ENCODE peak calls at places on chromosomes 2 and 18, in four cellular contexts. One of them, this sample, is unnamed.

GRCh38 chr2:107393516-107393915 is 433.2 kb upstream of the RGPD4 start:
- DNase-seq in hepatocyte: no peak
- DNase-seq in GM23248: peak
- DNase-seq in OCI-LY7: no peak
- DNase-seq in this sample: peak

GRCh38 chr2:101474752-101475384 is at the start of gene RFX8:
- DNase-seq in hepatocyte: peak
- DNase-seq in GM23248: peak
- DNase-seq in OCI-LY7: no peak
- DNase-seq in this sample: peak

GRCh38 chr2:205768341-205768740 is 86.0 kb downstream of the NRP2 start:
- DNase-seq in hepatocyte: no peak
- DNase-seq in GM23248: no peak
- DNase-seq in OCI-LY7: no peak
- DNase-seq in this sample: no peak

GRCh38 chr18:51038110-51038509 is 8.1 kb downstream of the SMAD4 start:
- DNase-seq in hepatocyte: peak
- DNase-seq in GM23248: no peak
- DNase-seq in OCI-LY7: no peak
- DNase-seq in this sample: no peak

GRCh38 chr2:175630319-175631246 is 371.5 kb downstream of the LNPK start:
- DNase-seq in hepatocyte: peak
- DNase-seq in GM23248: no peak
- DNase-seq in OCI-LY7: no peak
- DNase-seq in this sample: peak

GRCh38 chr2:209974566-209974965 is 27.9 kb upstream of the RPE start:
- DNase-seq in hepatocyte: no peak
- DNase-seq in GM23248: peak
- DNase-seq in OCI-LY7: no peak
- DNase-seq in this sample: peak

GRCh38 chr2:46497726-46498125 is 18.4 kb downstream of the TMEM247 start:
- DNase-seq in hepatocyte: no peak
- DNase-seq in GM23248: no peak
- DNase-seq in OCI-LY7: no peak
- DNase-seq in this sample: no peak

GRCh38 chr2:197322143-197322542 is 11.6 kb upstream of the ANKRD44 start:
- DNase-seq in hepatocyte: no peak
- DNase-seq in GM23248: no peak
- DNase-seq in OCI-LY7: no peak
- DNase-seq in this sample: no peak

GRCh38 chr2:43609304-43609883 is 13.6 kb upstream of the THADA start:
- DNase-seq in hepatocyte: peak
- DNase-seq in GM23248: peak
- DNase-seq in OCI-LY7: peak
- DNase-seq in this sample: peak

GRCh38 chr2:170255137-170255536 is 77.2 kb downstream of the MYO3B start:
- DNase-seq in hepatocyte: no peak
- DNase-seq in GM23248: no peak
- DNase-seq in OCI-LY7: no peak
- DNase-seq in this sample: no peak

GRCh38 chr2:25246001-25246400 is 77.6 kb upstream of the POMC start:
- DNase-seq in hepatocyte: no peak
- DNase-seq in GM23248: no peak
- DNase-seq in OCI-LY7: no peak
- DNase-seq in this sample: no peak

GRCh38 chr2:238220892-238221521 is 17.5 kb upstream of the ILKAP start:
- DNase-seq in hepatocyte: no peak
- DNase-seq in GM23248: no peak
- DNase-seq in OCI-LY7: no peak
- DNase-seq in this sample: no peak

GRCh38 chr2:126482582-126483464 is 173.1 kb upstream of the GYPC start:
- DNase-seq in hepatocyte: peak
- DNase-seq in GM23248: no peak
- DNase-seq in OCI-LY7: peak
- DNase-seq in this sample: peak

GRCh38 chr18:79898952-79899608 is 52.4 kb downstream of the SLC66A2 start:
- DNase-seq in hepatocyte: no peak
- DNase-seq in GM23248: no peak
- DNase-seq in OCI-LY7: no peak
- DNase-seq in this sample: no peak

GRCh38 chr18:75845413-75845812 is 417.9 kb upstream of the SMIM21 start:
- DNase-seq in hepatocyte: no peak
- DNase-seq in GM23248: no peak
- DNase-seq in OCI-LY7: no peak
- DNase-seq in this sample: no peak

GRCh38 chr2:241560883-241561474 is 2.4 kb downstream of the BOK start:
- DNase-seq in hepatocyte: no peak
- DNase-seq in GM23248: peak
- DNase-seq in OCI-LY7: no peak
- DNase-seq in this sample: no peak

GRCh38 chr2:234003972-234004617 is 46.4 kb upstream of the SPP2 start:
- DNase-seq in hepatocyte: no peak
- DNase-seq in GM23248: peak
- DNase-seq in OCI-LY7: no peak
- DNase-seq in this sample: peak

GRCh38 chr2:72613931-72614330 is 211.9 kb downstream of the EXOC6B start:
- DNase-seq in hepatocyte: no peak
- DNase-seq in GM23248: no peak
- DNase-seq in OCI-LY7: no peak
- DNase-seq in this sample: no peak

GRCh38 chr18:79825913-79826312 is 28.2 kb downstream of the KCNG2 start:
- DNase-seq in hepatocyte: no peak
- DNase-seq in GM23248: no peak
- DNase-seq in OCI-LY7: no peak
- DNase-seq in this sample: no peak

GRCh38 chr2:156537147-156537546 is 101.0 kb downstream of the GPD2 start:
- DNase-seq in hepatocyte: no peak
- DNase-seq in GM23248: peak
- DNase-seq in OCI-LY7: no peak
- DNase-seq in this sample: no peak

GRCh38 chr18:75395137-75395536 is 32.4 kb downstream of the SMIM21 start:
- DNase-seq in hepatocyte: no peak
- DNase-seq in GM23248: no peak
- DNase-seq in OCI-LY7: no peak
- DNase-seq in this sample: no peak

GRCh38 chr2:4715065-4715464 is 977.1 kb upstream of the SOX11 start:
- DNase-seq in hepatocyte: no peak
- DNase-seq in GM23248: no peak
- DNase-seq in OCI-LY7: peak
- DNase-seq in this sample: no peak

GRCh38 chr18:36321636-36322407 is 24.3 kb downstream of the FHOD3 start:
- DNase-seq in hepatocyte: no peak
- DNase-seq in GM23248: peak
- DNase-seq in OCI-LY7: no peak
- DNase-seq in this sample: peak

GRCh38 chr18:31116853-31117595 is 14.8 kb upstream of the DSC2 start:
- DNase-seq in hepatocyte: no peak
- DNase-seq in GM23248: no peak
- DNase-seq in OCI-LY7: no peak
- DNase-seq in this sample: no peak
- TF ChIP-seq EZH2phosphoT487 in hepatocyte: no peak
- TF ChIP-seq EZH2phosphoT487 in GM23248: no peak
- TF ChIP-seq EZH2phosphoT487 in OCI-LY7: no peak
- TF ChIP-seq EZH2phosphoT487 in this sample: no peak

GRCh38 chr2:203126971-203127370 is 111.8 kb upstream of the CYP20A1 start:
- DNase-seq in hepatocyte: no peak
- DNase-seq in GM23248: peak
- DNase-seq in OCI-LY7: no peak
- DNase-seq in this sample: no peak

GRCh38 chr2:203122317-203122998 is 107.8 kb downstream of the NBEAL1 start:
- DNase-seq in hepatocyte: peak
- DNase-seq in GM23248: peak
- DNase-seq in OCI-LY7: no peak
- DNase-seq in this sample: peak
- TF ChIP-seq EZH2phosphoT487 in hepatocyte: no peak
- TF ChIP-seq EZH2phosphoT487 in GM23248: no peak
- TF ChIP-seq EZH2phosphoT487 in OCI-LY7: no peak
- TF ChIP-seq EZH2phosphoT487 in this sample: no peak

DNA sequence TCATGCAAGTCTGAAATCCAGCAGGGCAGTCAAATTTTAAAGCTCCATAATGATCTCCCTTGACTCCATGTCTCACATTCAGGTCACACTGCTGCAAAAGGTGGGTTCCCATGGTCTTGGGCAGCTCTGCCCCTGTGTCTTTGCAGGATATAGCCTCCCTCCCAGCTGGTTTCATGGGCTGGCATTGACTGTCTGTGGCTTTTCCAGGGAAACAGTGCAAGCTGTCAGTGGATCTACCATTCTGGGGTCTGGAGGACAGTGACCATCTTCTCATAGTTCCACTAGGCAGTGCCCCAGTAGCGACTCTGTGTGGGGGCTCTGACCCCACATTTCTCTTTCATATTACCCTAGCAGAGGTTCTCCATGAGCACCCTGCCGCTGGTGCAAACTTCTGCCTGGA is 220.6 kb upstream of the COPS8 start:
- DNase-seq in hepatocyte: no peak
- DNase-seq in GM23248: no peak
- DNase-seq in OCI-LY7: no peak
- DNase-seq in this sample: no peak
- TF ChIP-seq EZH2phosphoT487 in hepatocyte: no peak
- TF ChIP-seq EZH2phosphoT487 in GM23248: no peak
- TF ChIP-seq EZH2phosphoT487 in OCI-LY7: no peak
- TF ChIP-seq EZH2phosphoT487 in this sample: no peak

GRCh38 chr2:67840460-67841068 is 222.2 kb downstream of the C1D start:
- DNase-seq in hepatocyte: peak
- DNase-seq in GM23248: peak
- DNase-seq in OCI-LY7: peak
- DNase-seq in this sample: peak
- TF ChIP-seq EZH2phosphoT487 in hepatocyte: no peak
- TF ChIP-seq EZH2phosphoT487 in GM23248: no peak
- TF ChIP-seq EZH2phosphoT487 in OCI-LY7: no peak
- TF ChIP-seq EZH2phosphoT487 in this sample: no peak

GRCh38 chr2:190068764-190069163 is 6.2 kb upstream of the MSTN start:
- DNase-seq in hepatocyte: no peak
- DNase-seq in GM23248: no peak
- DNase-seq in OCI-LY7: no peak
- DNase-seq in this sample: no peak
- TF ChIP-seq EZH2phosphoT487 in hepatocyte: no peak
- TF ChIP-seq EZH2phosphoT487 in GM23248: no peak
- TF ChIP-seq EZH2phosphoT487 in OCI-LY7: no peak
- TF ChIP-seq EZH2phosphoT487 in this sample: no peak

GRCh38 chr2:37794717-37795116 is 123.3 kb upstream of the CDC42EP3 start:
- DNase-seq in hepatocyte: no peak
- DNase-seq in GM23248: no peak
- DNase-seq in OCI-LY7: no peak
- DNase-seq in this sample: no peak
- TF ChIP-seq EZH2phosphoT487 in hepatocyte: no peak
- TF ChIP-seq EZH2phosphoT487 in GM23248: no peak
- TF ChIP-seq EZH2phosphoT487 in OCI-LY7: no peak
- TF ChIP-seq EZH2phosphoT487 in this sample: no peak

DNA sequence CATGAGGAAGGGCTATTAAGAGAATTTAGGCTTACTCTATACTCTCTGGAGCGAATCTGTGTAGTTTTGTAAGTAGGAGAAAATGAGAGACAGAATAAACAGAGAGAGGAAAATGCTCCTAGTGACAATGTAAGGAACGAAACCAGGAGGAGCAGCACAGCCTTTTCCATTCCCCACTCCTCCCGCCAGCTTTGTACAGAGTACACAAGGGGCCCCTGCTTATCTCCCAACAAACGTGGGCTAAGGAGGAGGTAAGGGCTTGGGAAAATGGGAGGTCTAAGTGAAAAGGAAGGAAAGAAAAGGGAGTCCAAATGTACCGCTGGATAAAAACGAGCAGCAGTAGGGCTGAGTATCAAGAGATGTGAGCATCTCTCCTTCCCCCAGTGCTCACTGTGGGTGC is 12.0 kb upstream of the IHH start:
- DNase-seq in hepatocyte: peak
- DNase-seq in GM23248: no peak
- DNase-seq in OCI-LY7: no peak
- DNase-seq in this sample: no peak
- TF ChIP-seq EZH2phosphoT487 in hepatocyte: no peak
- TF ChIP-seq EZH2phosphoT487 in GM23248: no peak
- TF ChIP-seq EZH2phosphoT487 in OCI-LY7: no peak
- TF ChIP-seq EZH2phosphoT487 in this sample: no peak

GRCh38 chr18:35028556-35028955 is 12.7 kb upstream of the MAPRE2 start:
- DNase-seq in hepatocyte: no peak
- DNase-seq in GM23248: peak
- DNase-seq in OCI-LY7: no peak
- DNase-seq in this sample: no peak
- TF ChIP-seq EZH2phosphoT487 in hepatocyte: no peak
- TF ChIP-seq EZH2phosphoT487 in GM23248: no peak
- TF ChIP-seq EZH2phosphoT487 in OCI-LY7: no peak
- TF ChIP-seq EZH2phosphoT487 in this sample: no peak

This sample was measured in PC-3.